ENCODE peak calls at places on chromosomes 16 and 17, in eight cellular contexts. Z is activated naive CD8-positive, alpha-beta T cell treated with anti-CD3 and anti-CD28 coated beads, Interleukin-2, amount 50 U/mL, for 24 hours; U is T-cell; D is NCI-H526; L is ACHN; G is stimulated activated CD4-positive, alpha-beta T cell treated with anti-CD3 and anti-CD28 coated beads, Interleukin-4, amount 100 ng/mL, for 4 hours; T is CD14-positive monocyte; I is mesendoderm. H is an unnamed sample.

GRCh38 chr17:5931611-5932010 is 138.6 kb upstream of the WSCD1 start:
- DNase-seq in L (no peak), G (no peak), Z (no peak), U (no peak), D (no peak), I (no peak), T (no peak), H (no peak)

GRCh38 chr16:29779474-29779873 is 1.4 kb downstream of the ZG16 start:
- DNase-seq in U (no peak), L (no peak), D (no peak), T (no peak), I (peak; percentile 63), Z (no peak), G (no peak), H (no peak)

GRCh38 chr17:7228920-7229319 is 5.4 kb downstream of the DVL2 start:
- DNase-seq in D (no peak), U (no peak), Z (no peak), I (no peak), T (no peak), L (no peak), G (no peak), H (no peak)

GRCh38 chr17:29016635-29017034 is 10.8 kb upstream of the SEZ6 start:
- DNase-seq in I (peak; percentile 57), U (no peak), L (no peak), Z (no peak), T (no peak), D (no peak), G (no peak), H (no peak)

GRCh38 chr17:38731526-38732294 is 1.6 kb downstream of the CISD3 start:
- DNase-seq in L (no peak), T (no peak), I (no peak), G (no peak), U (no peak), Z (no peak), D (no peak), H (no peak)

GRCh38 chr17:3635474-3636153 is 436 bp downstream of the SHPK start:
- DNase-seq in G (no peak), D (no peak), L (no peak), Z (no peak), I (peak; percentile 53), U (no peak), T (no peak), H (no peak)

GRCh38 chr16:86789621-86790051 is 211.3 kb downstream of the FOXL1 start:
- DNase-seq in G (no peak), U (no peak), Z (no peak), L (no peak), T (no peak), I (peak; percentile 48), D (no peak), H (no peak)

GRCh38 chr16:66842765-66843164 is 1.4 kb upstream of the CA7 start:
- DNase-seq in D (no peak), U (no peak), T (no peak), L (no peak), G (no peak), Z (no peak), I (no peak), H (no peak)

GRCh38 chr17:77750427-77751043 is 208.0 kb upstream of the TNRC6C start:
- DNase-seq in U (no peak), I (no peak), Z (no peak), G (no peak), L (no peak), T (no peak), D (no peak), H (no peak)

GRCh38 chr17:35892091-35892637 is 12.0 kb upstream of the CCL5 start:
- DNase-seq in D (no peak), T (no peak), L (no peak), U (no peak), Z (peak; percentile 81), G (peak; percentile 47), I (no peak), H (peak; percentile 17)

GRCh38 chr16:30546115-30546514 is 11.5 kb upstream of the ZNF747 start:
- DNase-seq in T (no peak), L (no peak), U (no peak), Z (no peak), G (no peak), I (no peak), D (no peak), H (no peak)

GRCh38 chr17:16988749-16989229 is 16.9 kb upstream of the TNFRSF13B start:
- DNase-seq in D (no peak), U (no peak), G (no peak), T (no peak), L (no peak), Z (no peak), I (no peak), H (no peak)

GRCh38 chr17:19664821-19665181 is 16.2 kb downstream of the ALDH3A2 start:
- DNase-seq in L (no peak), T (no peak), D (no peak), U (no peak), Z (no peak), I (no peak), G (no peak), H (no peak)

GRCh38 chr17:11807606-11808005 is 189.7 kb downstream of the ZNF18 start:
- DNase-seq in D (no peak), T (no peak), G (no peak), L (no peak), Z (no peak), I (no peak), U (no peak), H (no peak)

GRCh38 chr16:370980-371728 is 816 bp upstream of the MRPL28 start:
- DNase-seq in D (no peak), U (no peak), L (no peak), I (no peak), Z (no peak), G (no peak), T (peak; percentile 46), H (no peak)

GRCh38 chr16:30377050-30377811 is 2.6 kb downstream of the MYL11 start:
- DNase-seq in Z (no peak), T (no peak), L (no peak), U (no peak), I (peak; percentile 75), G (no peak), D (no peak), H (no peak)

GRCh38 chr16:15694499-15694898 is 44.5 kb downstream of the NDE1 start:
- DNase-seq in I (no peak), G (no peak), L (no peak), D (no peak), Z (no peak), U (no peak), T (no peak), H (no peak)

GRCh38 chr17:48484850-48485249 is 46.0 kb downstream of the HOXB1 start:
- DNase-seq in G (no peak), Z (no peak), U (no peak), D (no peak), T (no peak), L (peak; percentile 96), I (no peak), H (no peak)

GRCh38 chr17:81667754-81668153 is 1.2 kb downstream of the CCDC137 start:
- DNase-seq in L (no peak), Z (peak; percentile 16), U (no peak), G (no peak), I (peak; percentile 40), D (no peak), T (no peak), H (no peak)

H was measured in T-helper 1 cell.